ENCODE peak calls at places on chromosomes 12 and 14, in five cellular contexts. I, V, Q, X and K are unnamed samples.
A peak's percentile ranks its signal among the peaks of the same experiment; 100 is the strongest.

GRCh38 chr12:107533218-107533617 is 152.4 kb upstream of the PWP1 start:
- DNase-seq in V (no peak), X (no peak), Q (no peak), I (no peak), K (no peak)

GRCh38 chr14:105204206-105204930 is 23.3 kb upstream of the NUDT14 start:
- DNase-seq in I (no peak), Q (peak; percentile 65), V (peak; percentile 41), X (no peak), K (no peak)

GRCh38 chr12:132955094-132955932 is 793 bp downstream of the ZNF605 start:
- DNase-seq in V (no peak), I (peak; percentile 46), Q (peak; percentile 8), X (no peak), K (peak; percentile 46)

GRCh38 chr12:28367993-28368392 is 177.7 kb downstream of the CCDC91 start:
- DNase-seq in X (no peak), Q (peak; percentile 9), V (no peak), I (no peak), K (no peak)

GRCh38 chr12:124754949-124755800 is 108.5 kb downstream of the SCARB1 start:
- DNase-seq in Q (no peak), X (no peak), I (peak; percentile 62), V (peak; percentile 76), K (peak; percentile 94)

GRCh38 chr12:42638697-42639096 is 49.2 kb upstream of the PRICKLE1 start:
- DNase-seq in V (no peak), X (no peak), I (no peak), Q (no peak), K (no peak)

GRCh38 chr12:4286771-4287317 is 13.3 kb downstream of the CCND2 start:
- DNase-seq in V (no peak), Q (no peak), X (no peak), I (no peak), K (no peak)

GRCh38 chr14:68278568-68279436 is 459.2 kb downstream of the RAD51B start:
- DNase-seq in Q (peak; percentile 31), I (no peak), V (no peak), X (no peak), K (no peak)

GRCh38 chr14:92514844-92515509 is 1.4 kb downstream of the RIN3 start:
- DNase-seq in X (no peak), I (no peak), Q (no peak), V (no peak), K (no peak)

GRCh38 chr12:90366286-90366685 is 588.7 kb downstream of the CCER1 start:
- DNase-seq in Q (no peak), X (no peak), V (no peak), I (no peak), K (no peak)

GRCh38 chr12:63450821-63451220 is 217.5 kb downstream of the DPY19L2 start:
- DNase-seq in Q (no peak), X (no peak), V (no peak), I (no peak), K (peak; percentile 26)

GRCh38 chr12:990308-990648 is 745 bp upstream of the ERC1 start:
- DNase-seq in V (no peak), I (peak; percentile 70), Q (peak; percentile 66), X (peak; percentile 70), K (peak; percentile 67)

GRCh38 chr14:72616294-72616693 is 277.6 kb downstream of the DPF3 start:
- DNase-seq in I (peak; percentile 27), Q (no peak), X (no peak), V (no peak), K (no peak)

GRCh38 chr12:88306471-88307069 is 164.5 kb downstream of the TMTC3 start:
- DNase-seq in Q (no peak), I (no peak), V (no peak), X (no peak), K (no peak)

GRCh38 chr14:21047378-21047781 is 5.2 kb downstream of the RNASE7 start:
- DNase-seq in V (no peak), Q (no peak), X (no peak), I (no peak), K (no peak)

GRCh38 chr12:113427882-113428281 is 5.7 kb downstream of the SDSL start:
- DNase-seq in X (no peak), I (no peak), V (no peak), Q (no peak), K (no peak)

GRCh38 chr14:105439710-105440553 is 20.3 kb downstream of the MTA1 start:
- DNase-seq in X (peak; percentile 54), Q (no peak), V (no peak), I (no peak), K (peak; percentile 89)